ENCODE peak calls at places on chromosomes 13 and 19, in seven cellular contexts. One of them, this sample, is unnamed.

GRCh38 chr13:23321534-23322241 is 111.8 kb downstream of the SACS start:
- DNase-seq in GM23248: peak
- DNase-seq in tibial nerve: no peak
- DNase-seq in ACHN: peak
- DNase-seq in COR-L47: no peak
- DNase-seq in M059J: peak
- DNase-seq in HuH-7.5: no peak
- DNase-seq in this sample: no peak

GRCh38 chr19:405138-405965 is 3.6 kb downstream of the C2CD4C start:
- DNase-seq in GM23248: no peak
- DNase-seq in tibial nerve: no peak
- DNase-seq in ACHN: no peak
- DNase-seq in COR-L47: no peak
- DNase-seq in M059J: no peak
- DNase-seq in HuH-7.5: no peak
- DNase-seq in this sample: no peak

GRCh38 chr13:109314101-109314500 is 472.3 kb downstream of the IRS2 start:
- DNase-seq in GM23248: no peak
- DNase-seq in tibial nerve: no peak
- DNase-seq in ACHN: no peak
- DNase-seq in COR-L47: no peak
- DNase-seq in M059J: no peak
- DNase-seq in HuH-7.5: no peak
- DNase-seq in this sample: no peak

GRCh38 chr13:58080806-58081205 is 449.3 kb downstream of the PCDH17 start:
- DNase-seq in GM23248: no peak
- DNase-seq in tibial nerve: no peak
- DNase-seq in ACHN: no peak
- DNase-seq in COR-L47: no peak
- DNase-seq in M059J: no peak
- DNase-seq in HuH-7.5: no peak
- DNase-seq in this sample: no peak

GRCh38 chr19:49120868-49121267 is 1.5 kb downstream of the PPFIA3 start:
- DNase-seq in GM23248: no peak
- DNase-seq in tibial nerve: no peak
- DNase-seq in ACHN: no peak
- DNase-seq in COR-L47: no peak
- DNase-seq in M059J: no peak
- DNase-seq in HuH-7.5: no peak
- DNase-seq in this sample: no peak

GRCh38 chr13:46367622-46368327 is 19.3 kb downstream of the RUBCNL start:
- DNase-seq in GM23248: peak
- DNase-seq in tibial nerve: no peak
- DNase-seq in ACHN: peak
- DNase-seq in COR-L47: no peak
- DNase-seq in M059J: peak
- DNase-seq in HuH-7.5: no peak
- DNase-seq in this sample: no peak

GRCh38 chr19:49132974-49133609 is 13.7 kb downstream of the PPFIA3 start:
- DNase-seq in GM23248: no peak
- DNase-seq in tibial nerve: no peak
- DNase-seq in ACHN: no peak
- DNase-seq in COR-L47: no peak
- DNase-seq in M059J: no peak
- DNase-seq in HuH-7.5: no peak
- DNase-seq in this sample: no peak

GRCh38 chr13:96431044-96431581 is 341.2 kb downstream of the HS6ST3 start:
- DNase-seq in GM23248: no peak
- DNase-seq in tibial nerve: no peak
- DNase-seq in ACHN: no peak
- DNase-seq in COR-L47: no peak
- DNase-seq in M059J: peak
- DNase-seq in HuH-7.5: no peak
- DNase-seq in this sample: no peak

GRCh38 chr19:35513231-35513974 is at the start of gene DMKN:
- DNase-seq in GM23248: peak
- DNase-seq in tibial nerve: no peak
- DNase-seq in ACHN: no peak
- DNase-seq in COR-L47: no peak
- DNase-seq in M059J: peak
- DNase-seq in HuH-7.5: no peak
- DNase-seq in this sample: no peak

GRCh38 chr19:47157455-47158321 is 27.1 kb downstream of the SAE1 start:
- DNase-seq in GM23248: peak
- DNase-seq in tibial nerve: no peak
- DNase-seq in ACHN: peak
- DNase-seq in COR-L47: no peak
- DNase-seq in M059J: peak
- DNase-seq in HuH-7.5: no peak
- DNase-seq in this sample: no peak

GRCh38 chr19:6995054-6995453 is 26.2 kb downstream of the MBD3L2B start:
- DNase-seq in GM23248: no peak
- DNase-seq in tibial nerve: no peak
- DNase-seq in ACHN: no peak
- DNase-seq in COR-L47: no peak
- DNase-seq in M059J: no peak
- DNase-seq in HuH-7.5: no peak
- DNase-seq in this sample: no peak

GRCh38 chr13:94674609-94675348 is 37.6 kb downstream of the SOX21 start:
- DNase-seq in GM23248: peak
- DNase-seq in tibial nerve: no peak
- DNase-seq in ACHN: peak
- DNase-seq in COR-L47: peak
- DNase-seq in M059J: peak
- DNase-seq in HuH-7.5: no peak
- DNase-seq in this sample: no peak

GRCh38 chr19:45676851-45677263 is 8.8 kb downstream of the GIPR start:
- DNase-seq in GM23248: no peak
- DNase-seq in tibial nerve: no peak
- DNase-seq in ACHN: no peak
- DNase-seq in COR-L47: no peak
- DNase-seq in M059J: no peak
- DNase-seq in HuH-7.5: no peak
- DNase-seq in this sample: no peak

GRCh38 chr19:46529622-46530451 is 34.2 kb upstream of the PNMA8B start:
- DNase-seq in GM23248: peak
- DNase-seq in tibial nerve: peak
- DNase-seq in ACHN: peak
- DNase-seq in COR-L47: peak
- DNase-seq in M059J: peak
- DNase-seq in HuH-7.5: peak
- DNase-seq in this sample: peak

GRCh38 chr19:5125797-5126497 is 157.0 kb downstream of the KDM4B start:
- DNase-seq in GM23248: no peak
- DNase-seq in tibial nerve: no peak
- DNase-seq in ACHN: no peak
- DNase-seq in COR-L47: no peak
- DNase-seq in M059J: no peak
- DNase-seq in HuH-7.5: no peak
- DNase-seq in this sample: no peak

GRCh38 chr13:75947448-75947847 is 311.3 kb downstream of the LMO7 start:
- DNase-seq in GM23248: no peak
- DNase-seq in tibial nerve: no peak
- DNase-seq in ACHN: no peak
- DNase-seq in COR-L47: no peak
- DNase-seq in M059J: no peak
- DNase-seq in HuH-7.5: no peak
- DNase-seq in this sample: no peak

GRCh38 chr13:79932556-79932955 is 408.4 kb downstream of the SPRY2 start:
- DNase-seq in GM23248: no peak
- DNase-seq in tibial nerve: no peak
- DNase-seq in ACHN: no peak
- DNase-seq in COR-L47: no peak
- DNase-seq in M059J: no peak
- DNase-seq in HuH-7.5: no peak
- DNase-seq in this sample: no peak

GRCh38 chr13:43876366-43876765 is 3.2 kb downstream of the CCDC122 start:
- DNase-seq in GM23248: no peak
- DNase-seq in tibial nerve: no peak
- DNase-seq in ACHN: no peak
- DNase-seq in COR-L47: no peak
- DNase-seq in M059J: no peak
- DNase-seq in HuH-7.5: no peak
- DNase-seq in this sample: no peak

GRCh38 chr13:20901668-20902437 is 693 bp downstream of the XPO4 start:
- DNase-seq in GM23248: peak
- DNase-seq in tibial nerve: no peak
- DNase-seq in ACHN: peak
- DNase-seq in COR-L47: peak
- DNase-seq in M059J: peak
- DNase-seq in HuH-7.5: peak
- DNase-seq in this sample: peak

GRCh38 chr13:21672811-21673591 is 2.1 kb downstream of the FGF9 start:
- DNase-seq in GM23248: peak
- DNase-seq in tibial nerve: no peak
- DNase-seq in ACHN: no peak
- DNase-seq in COR-L47: no peak
- DNase-seq in M059J: no peak
- DNase-seq in HuH-7.5: no peak
- DNase-seq in this sample: no peak

GRCh38 chr13:20231839-20232555 is at the start of gene GJB6:
- DNase-seq in GM23248: peak
- DNase-seq in tibial nerve: no peak
- DNase-seq in ACHN: no peak
- DNase-seq in COR-L47: peak
- DNase-seq in M059J: no peak
- DNase-seq in HuH-7.5: no peak
- DNase-seq in this sample: no peak

GRCh38 chr13:34459856-34460255 is 482.2 kb upstream of the NBEA start:
- DNase-seq in GM23248: no peak
- DNase-seq in tibial nerve: no peak
- DNase-seq in ACHN: no peak
- DNase-seq in COR-L47: no peak
- DNase-seq in M059J: peak
- DNase-seq in HuH-7.5: no peak
- DNase-seq in this sample: no peak

GRCh38 chr19:35195822-35196221 is 32.7 kb downstream of the FAM187B start:
- DNase-seq in GM23248: peak
- DNase-seq in tibial nerve: no peak
- DNase-seq in ACHN: peak
- DNase-seq in COR-L47: no peak
- DNase-seq in M059J: no peak
- DNase-seq in HuH-7.5: no peak
- DNase-seq in this sample: no peak

GRCh38 chr13:84037937-84038464 is 155.7 kb upstream of the SLITRK1 start:
- DNase-seq in GM23248: no peak
- DNase-seq in tibial nerve: no peak
- DNase-seq in ACHN: no peak
- DNase-seq in COR-L47: peak
- DNase-seq in M059J: no peak
- DNase-seq in HuH-7.5: no peak
- DNase-seq in this sample: no peak

GRCh38 chr13:50156140-50156539 is 140.9 kb downstream of the KCNRG start:
- DNase-seq in GM23248: peak
- DNase-seq in tibial nerve: no peak
- DNase-seq in ACHN: no peak
- DNase-seq in COR-L47: no peak
- DNase-seq in M059J: peak
- DNase-seq in HuH-7.5: no peak
- DNase-seq in this sample: no peak

GRCh38 chr13:94154362-94154761 is 325.1 kb downstream of the DCT start:
- DNase-seq in GM23248: peak
- DNase-seq in tibial nerve: peak
- DNase-seq in ACHN: no peak
- DNase-seq in COR-L47: no peak
- DNase-seq in M059J: peak
- DNase-seq in HuH-7.5: no peak
- DNase-seq in this sample: no peak

GRCh38 chr19:54478677-54479266 is 5.7 kb upstream of the CDC42EP5 start:
- DNase-seq in GM23248: peak
- DNase-seq in tibial nerve: no peak
- DNase-seq in ACHN: peak
- DNase-seq in COR-L47: peak
- DNase-seq in M059J: peak
- DNase-seq in HuH-7.5: no peak
- DNase-seq in this sample: no peak

GRCh38 chr19:8607386-8607785 is 3.1 kb downstream of the ADAMTS10 start:
- DNase-seq in GM23248: peak
- DNase-seq in tibial nerve: no peak
- DNase-seq in ACHN: no peak
- DNase-seq in COR-L47: no peak
- DNase-seq in M059J: peak
- DNase-seq in HuH-7.5: no peak
- DNase-seq in this sample: no peak

GRCh38 chr13:99666146-99666805 is 165.0 kb downstream of the TM9SF2 start:
- DNase-seq in GM23248: no peak
- DNase-seq in tibial nerve: no peak
- DNase-seq in ACHN: no peak
- DNase-seq in COR-L47: no peak
- DNase-seq in M059J: no peak
- DNase-seq in HuH-7.5: no peak
- DNase-seq in this sample: no peak

GRCh38 chr19:19595171-19595701 is 23.3 kb downstream of the PBX4 start:
- DNase-seq in GM23248: peak
- DNase-seq in tibial nerve: no peak
- DNase-seq in ACHN: no peak
- DNase-seq in COR-L47: no peak
- DNase-seq in M059J: peak
- DNase-seq in HuH-7.5: no peak
- DNase-seq in this sample: no peak

GRCh38 chr13:52348081-52348480 is 57.9 kb downstream of the THSD1 start:
- DNase-seq in GM23248: peak
- DNase-seq in tibial nerve: no peak
- DNase-seq in ACHN: peak
- DNase-seq in COR-L47: no peak
- DNase-seq in M059J: peak
- DNase-seq in HuH-7.5: no peak
- DNase-seq in this sample: no peak

GRCh38 chr19:49852631-49853126 is 1.7 kb downstream of the PTOV1 start:
- DNase-seq in GM23248: peak
- DNase-seq in tibial nerve: no peak
- DNase-seq in ACHN: no peak
- DNase-seq in COR-L47: no peak
- DNase-seq in M059J: no peak
- DNase-seq in HuH-7.5: no peak
- DNase-seq in this sample: no peak

GRCh38 chr13:110689711-110690110 is 16.2 kb downstream of the CARS2 start:
- DNase-seq in GM23248: no peak
- DNase-seq in tibial nerve: no peak
- DNase-seq in ACHN: no peak
- DNase-seq in COR-L47: no peak
- DNase-seq in M059J: no peak
- DNase-seq in HuH-7.5: no peak
- DNase-seq in this sample: no peak

This sample was measured in central memory CD8-positive, alpha-beta T cell.